ENCODE peak calls at places on chromosomes 6 and 20, in seven cellular contexts. F, C, M, E, A, P and Z are unnamed samples.
A peak's percentile ranks its signal among the peaks of the same experiment; 100 is the strongest.

GRCh38 chr20:991850-992249 is 10.3 kb downstream of the RSPO4 start:
- DNase-seq in E (no peak), F (no peak), P (no peak), M (no peak), C (no peak), A (no peak), Z (no peak)

GRCh38 chr20:11726021-11726420 is 191.7 kb upstream of the BTBD3 start:
- DNase-seq in A (no peak), M (no peak), F (no peak), E (no peak), P (no peak), C (no peak), Z (no peak)

GRCh38 chr20:3382836-3383235 is 24.6 kb downstream of the DNAAF9 start:
- DNase-seq in C (no peak), A (no peak), M (no peak), P (no peak), E (no peak), F (no peak), Z (no peak)

GRCh38 chr6:85404497-85405174 is 45.2 kb upstream of the NT5E start:
- DNase-seq in P (peak; percentile 75), M (no peak), C (no peak), E (peak; percentile 68), F (peak; percentile 79), A (peak; percentile 34), Z (no peak)

GRCh38 chr20:63565021-63565698 is 8.9 kb downstream of the HELZ2 start:
- DNase-seq in E (no peak), C (no peak), M (no peak), F (no peak), A (no peak), P (no peak), Z (no peak)

GRCh38 chr6:106168097-106168888 is 82.2 kb downstream of the PRDM1 start:
- DNase-seq in F (no peak), E (no peak), C (no peak), M (no peak), P (no peak), A (no peak), Z (no peak)

GRCh38 chr20:8464368-8464767 is 332.3 kb downstream of the PLCB1 start:
- DNase-seq in E (no peak), C (no peak), P (no peak), M (no peak), F (no peak), A (no peak), Z (no peak)

GRCh38 chr6:132253906-132254305 is 147.4 kb downstream of the MOXD1 start:
- DNase-seq in M (no peak), C (no peak), P (no peak), F (no peak), A (no peak), E (no peak), Z (no peak)

GRCh38 chr6:43181942-43182860 is at the start of gene CUL9:
- DNase-seq in F (no peak), C (peak; percentile 68), E (no peak), A (peak; percentile 88), P (peak; percentile 93), M (peak; percentile 93), Z (peak; percentile 55)

GRCh38 chr6:16160794-16161193 is 31.9 kb downstream of the MYLIP start:
- DNase-seq in P (no peak), F (no peak), E (no peak), A (no peak), M (peak; percentile 43), C (no peak), Z (no peak)

GRCh38 chr6:90663873-90664272 is 77.0 kb upstream of the MAP3K7 start:
- DNase-seq in C (no peak), E (no peak), F (no peak), A (no peak), M (no peak), P (no peak), Z (no peak)

GRCh38 chr6:99384507-99384906 is 9.5 kb downstream of the COQ3 start:
- DNase-seq in E (no peak), A (no peak), F (no peak), C (no peak), M (no peak), P (no peak), Z (no peak)

GRCh38 chr20:6708010-6708409 is 59.5 kb upstream of the BMP2 start:
- DNase-seq in A (peak; percentile 74), M (peak; percentile 82), P (peak; percentile 35), E (no peak), C (no peak), F (no peak), Z (no peak)

GRCh38 chr6:7414811-7415210 is 25.2 kb downstream of the RIOK1 start:
- DNase-seq in C (no peak), F (no peak), A (no peak), M (no peak), E (no peak), P (peak; percentile 89), Z (no peak)

GRCh38 chr6:151536280-151536534 is 42.4 kb downstream of the CCDC170 start:
- DNase-seq in M (no peak), A (no peak), F (no peak), P (no peak), E (no peak), C (no peak), Z (no peak)

GRCh38 chr20:16533493-16533892 is 39.8 kb downstream of the KIF16B start:
- DNase-seq in A (no peak), E (no peak), F (no peak), C (no peak), P (no peak), M (no peak), Z (no peak)

GRCh38 chr20:12969071-12969669 is 39.6 kb upstream of the SPTLC3 start:
- DNase-seq in M (no peak), C (no peak), E (no peak), P (no peak), A (no peak), F (no peak), Z (no peak)

GRCh38 chr6:29516108-29516507 is 28.4 kb upstream of the MAS1L start:
- DNase-seq in C (no peak), A (no peak), M (no peak), P (no peak), E (peak; percentile 59), F (no peak), Z (peak; percentile 50)

GRCh38 chr20:34705383-34706021 is 1.4 kb downstream of the TP53INP2 start:
- DNase-seq in E (no peak), P (peak; percentile 56), F (no peak), A (peak; percentile 51), C (peak; percentile 17), M (no peak), Z (no peak)

GRCh38 chr20:36336838-36337478 is 30.8 kb downstream of the DLGAP4 start:
- DNase-seq in M (no peak), A (no peak), P (no peak), C (no peak), E (no peak), F (no peak), Z (no peak)